ENCODE peak calls at places on chromosomes 4 and X, in six cellular contexts. E is stimulated activated CD4-positive, alpha-beta T cell treated with anti-CD3 and anti-CD28 coated beads, TNF-alpha, amount 100 ng/mL, for 4 hours; X is CD8-positive, alpha-beta memory T cell; M is NCI-H774; O is omental fat pad; R is C1 segment of cervical spinal cord. B is an unnamed sample.

GRCh38 chr4:109410776-109411175 is 22.8 kb upstream of the SEC24B start:
- DNase-seq in E (no peak), X (no peak), M (no peak), O (no peak), R (no peak), B (no peak)

GRCh38 chrX:154714925-154715324 is 36.0 kb downstream of the GAB3 start:
- DNase-seq in E (no peak), X (no peak), M (peak), O (no peak), R (no peak), B (no peak)

GRCh38 chr4:100169796-100170485 is 20.3 kb downstream of the DDIT4L start:
- DNase-seq in E (no peak), X (no peak), M (no peak), O (no peak), R (no peak), B (no peak)

GRCh38 chrX:107503996-107504395 is 54.5 kb downstream of the FRMPD3 start:
- DNase-seq in E (no peak), X (no peak), M (no peak), O (no peak), R (no peak), B (no peak)

GRCh38 chrX:47632664-47633063 is 2.9 kb upstream of the CFP start:
- DNase-seq in E (no peak), X (no peak), M (no peak), O (no peak), R (no peak), B (no peak)

GRCh38 chr4:124946696-124947095 is 234.2 kb upstream of the ANKRD50 start:
- DNase-seq in E (no peak), X (no peak), M (no peak), O (no peak), R (no peak), B (no peak)

GRCh38 chr4:25351777-25352421 is 25.2 kb upstream of the ANAPC4 start:
- DNase-seq in E (no peak), X (no peak), M (no peak), O (no peak), R (no peak), B (no peak)

GRCh38 chr4:64158648-64159326 is 250.5 kb downstream of the TECRL start:
- DNase-seq in E (no peak), X (no peak), M (no peak), O (peak), R (no peak), B (peak)

GRCh38 chrX:45758319-45758718 is 557.6 kb upstream of the DIPK2B start:
- DNase-seq in E (no peak), X (peak), M (no peak), O (no peak), R (no peak), B (no peak)

GRCh38 chr4:167541286-167541685 is 307.0 kb upstream of the SPOCK3 start:
- DNase-seq in E (no peak), X (no peak), M (no peak), O (no peak), R (no peak), B (no peak)